ENCODE peak calls at places on chromosomes 1 and 21, in ten cellular contexts. T is astrocyte, C is endothelial cell of umbilical vein, O is IMR-90, A is spleen, L is GM23338, M is lower lobe of right lung, N is osteoblast, G is right atrium auricular region, U is tibial artery. E is an unnamed sample.

GRCh38 chr1:239426821-239427495 is 40.6 kb downstream of the CHRM3 start:
- DNase-seq in T (peak; percentile 13), C (no peak), O (no peak), A (no peak), L (no peak), M (no peak), N (no peak), G (no peak), U (no peak), E (no peak)

GRCh38 chr1:67300561-67300960 is 7.1 kb upstream of the IL12RB2 start:
- DNase-seq in T (no peak), C (no peak), O (no peak), A (no peak), L (no peak), M (no peak), N (no peak), G (no peak), U (no peak), E (no peak)

GRCh38 chr1:34908369-34908768 is 21.1 kb downstream of the DLGAP3 start:
- DNase-seq in T (no peak), C (no peak), O (no peak), A (no peak), L (no peak), M (no peak), N (no peak), G (no peak), U (no peak), E (no peak)

GRCh38 chr1:187264995-187265602 is 436.4 kb downstream of the PLA2G4A start:
- DNase-seq in T (peak; percentile 58), C (peak; percentile 70), O (peak; percentile 73), A (no peak), L (peak; percentile 77), M (no peak), N (no peak), G (no peak), U (no peak), E (no peak)

GRCh38 chr1:50852889-50853288 is 107.2 kb downstream of the FAF1 start:
- DNase-seq in T (no peak), C (no peak), O (no peak), A (no peak), L (no peak), M (no peak), N (no peak), G (no peak), U (no peak), E (no peak)

GRCh38 chr1:73862343-73862742 is 335.6 kb downstream of the LRRIQ3 start:
- DNase-seq in T (no peak), C (no peak), O (no peak), A (no peak), L (no peak), M (no peak), N (no peak), G (no peak), U (no peak), E (no peak)

GRCh38 chr1:75233302-75233929 is 99.2 kb downstream of the LHX8 start:
- DNase-seq in T (peak; percentile 10), C (peak; percentile 66), O (peak; percentile 2), A (no peak), L (peak; percentile 70), M (no peak), N (no peak), G (no peak), U (no peak), E (no peak)

GRCh38 chr1:186183219-186183618 is 191.8 kb downstream of the TPR start:
- DNase-seq in T (peak; percentile 52), C (no peak), O (peak; percentile 58), A (no peak), L (no peak), M (no peak), N (no peak), G (peak; percentile 70), U (peak; percentile 77), E (peak; percentile 32)

GRCh38 chr1:108049083-108049819 is 84.3 kb upstream of the VAV3 start:
- DNase-seq in T (no peak), C (no peak), O (no peak), A (peak; percentile 81), L (peak; percentile 65), M (peak; percentile 68), N (no peak), G (no peak), U (peak; percentile 44), E (peak; percentile 67)

GRCh38 chr1:228008391-228009115 is 1.8 kb downstream of the WNT3A start:
- DNase-seq in T (no peak), C (no peak), O (no peak), A (peak; percentile 62), L (peak; percentile 70), M (no peak), N (peak; percentile 88), G (peak; percentile 9), U (no peak), E (no peak)

GRCh38 chr21:42444745-42445059 is 41.0 kb downstream of the UBASH3A start:
- DNase-seq in T (no peak), C (no peak), O (no peak), A (no peak), L (no peak), M (no peak), N (no peak), G (no peak), U (no peak), E (no peak)

GRCh38 chr1:162360237-162360873 is 16.3 kb downstream of the SPATA46 start:
- DNase-seq in T (no peak), C (no peak), O (no peak), A (no peak), L (no peak), M (no peak), N (peak; percentile 19), G (no peak), U (no peak), E (no peak)

GRCh38 chr1:98749152-98749756 is 87.7 kb downstream of the SNX7 start:
- DNase-seq in T (peak; percentile 6), C (peak; percentile 32), O (peak; percentile 7), A (no peak), L (no peak), M (no peak), N (no peak), G (no peak), U (no peak), E (no peak)

GRCh38 chr1:192159769-192160168 is 1.5 kb downstream of the RGS18 start:
- DNase-seq in T (no peak), C (peak; percentile 26), O (no peak), A (no peak), L (no peak), M (no peak), N (peak; percentile 30), G (no peak), U (no peak), E (no peak)

GRCh38 chr1:225480825-225481434 is 53.1 kb upstream of the LBR start:
- DNase-seq in T (no peak), C (peak; percentile 54), O (no peak), A (no peak), L (peak; percentile 86), M (no peak), N (peak; percentile 75), G (peak; percentile 57), U (no peak), E (no peak)

GRCh38 chr1:22709227-22709626 is 1.4 kb upstream of the EPHB2 start:
- DNase-seq in T (no peak), C (no peak), O (no peak), A (peak; percentile 21), L (peak; percentile 77), M (no peak), N (no peak), G (no peak), U (no peak), E (no peak)

GRCh38 chr21:33890187-33890586 is 25.4 kb downstream of the ATP5PO start:
- DNase-seq in T (no peak), C (no peak), O (no peak), A (no peak), L (no peak), M (no peak), N (no peak), G (no peak), U (no peak), E (no peak)

GRCh38 chr1:184061396-184062003 is 10.0 kb downstream of the TSEN15 start:
- DNase-seq in T (peak; percentile 84), C (no peak), O (peak; percentile 88), A (no peak), L (peak; percentile 39), M (no peak), N (no peak), G (no peak), U (no peak), E (peak; percentile 61)

GRCh38 chr1:2324553-2325366 is 66.6 kb downstream of the MORN1 start:
- DNase-seq in T (no peak), C (no peak), O (no peak), A (no peak), L (no peak), M (no peak), N (no peak), G (no peak), U (no peak), E (no peak)
- TF ChIP-seq CTCF in T (no peak), C (no peak), O (no peak), A (no peak), L (no peak), M (no peak), N (no peak), G (no peak), U (no peak), E (no peak)

DNA sequence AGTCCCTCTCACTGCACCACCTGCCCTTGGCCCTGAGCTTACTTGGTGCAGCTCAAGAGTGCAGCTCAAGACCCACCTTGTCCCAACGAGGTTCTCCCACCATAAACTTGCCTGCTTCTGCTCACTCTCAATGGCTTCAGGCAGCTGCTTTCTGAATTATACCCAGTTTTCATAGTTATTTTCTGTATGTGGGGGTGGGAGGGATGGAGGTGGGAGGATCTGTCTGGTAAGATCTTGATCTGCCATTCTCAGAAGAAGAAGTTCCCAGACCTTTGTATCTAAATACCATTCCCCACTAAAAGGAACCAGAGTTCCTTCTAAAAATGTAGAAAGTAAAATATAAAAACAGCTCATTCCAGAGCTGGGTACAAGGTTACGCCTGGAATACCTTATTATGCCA is 111.5 kb downstream of the SIM2 start:
- DNase-seq in T (no peak), C (no peak), O (no peak), A (no peak), L (no peak), M (no peak), N (no peak), G (no peak), U (no peak), E (no peak)
- H3K4me3 ChIP-seq in T (no peak overlapping the region), C (no peak overlapping the region), O (no peak overlapping the region), A (no peak overlapping the region), L (no peak overlapping the region), M (no peak overlapping the region), N (no peak overlapping the region), G (no peak overlapping the region), U (no peak overlapping the region), E (no peak overlapping the region)

GRCh38 chr1:111704240-111704639 is 35.0 kb downstream of the INKA2 start:
- DNase-seq in T (no peak), C (no peak), O (no peak), A (no peak), L (no peak), M (no peak), N (no peak), G (no peak), U (no peak), E (no peak)
- H3K36me3 ChIP-seq in T (peaks cover 27% of the 10 kb centered on the region), C (peaks cover 11% of the 10 kb centered on the region), O (peaks cover 16% of the 10 kb centered on the region), A (peaks cover 2% of the 10 kb centered on the region), L (peaks cover 21% of the 10 kb centered on the region), M (peaks cover 98% of the 10 kb centered on the region), N (peaks cover 31% of the 10 kb centered on the region), G (peaks cover 68% of the 10 kb centered on the region), U (peaks cover 64% of the 10 kb centered on the region), E (no peaks in the 10 kb centered on the region)

DNA sequence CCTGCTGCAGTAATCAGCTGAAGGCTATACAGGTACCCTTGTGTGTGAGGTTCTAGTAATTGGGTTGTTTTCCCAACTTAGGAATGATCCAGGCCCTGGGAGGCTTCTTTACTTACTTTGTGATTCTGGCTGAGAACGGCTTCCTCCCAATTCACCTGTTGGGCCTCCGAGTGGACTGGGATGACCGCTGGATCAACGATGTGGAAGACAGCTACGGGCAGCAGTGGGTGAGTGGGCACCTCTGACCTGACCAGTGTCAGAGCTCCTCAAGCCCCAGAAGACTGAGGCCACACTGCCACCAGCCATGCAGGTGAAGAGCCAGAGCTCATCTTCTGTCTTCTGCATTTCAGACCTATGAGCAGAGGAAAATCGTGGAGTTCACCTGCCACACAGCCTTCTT is 27.7 kb downstream of the ATP1A1 start:
- DNase-seq in T (no peak), C (no peak), O (no peak), A (no peak), L (no peak), M (no peak), N (no peak), G (no peak), U (no peak), E (no peak)
- TF ChIP-seq CTCF in T (no peak), C (no peak), O (no peak), A (no peak), L (no peak), M (no peak), N (no peak), G (no peak), U (no peak), E (no peak)

E was measured in kidney epithelial cell.